ENCODE peak calls at places on chromosomes 5 and 9, in five cellular contexts. One of them, this sample, is unnamed.

GRCh38 chr9:751137-752051 is 90.1 kb upstream of the DMRT1 start:
- DNase-seq in head of caudate nucleus: peak
- DNase-seq in LoVo: no peak
- DNase-seq in Caco-2: peak
- DNase-seq in DMS153: no peak
- DNase-seq in this sample: no peak

GRCh38 chr9:92638621-92639101 is 31.3 kb downstream of the IPPK start:
- DNase-seq in head of caudate nucleus: peak
- DNase-seq in LoVo: no peak
- DNase-seq in Caco-2: no peak
- DNase-seq in DMS153: no peak
- DNase-seq in this sample: no peak

GRCh38 chr9:124791106-124791505 is 14.2 kb downstream of the OLFML2A start:
- DNase-seq in head of caudate nucleus: no peak
- DNase-seq in LoVo: no peak
- DNase-seq in Caco-2: no peak
- DNase-seq in DMS153: no peak
- DNase-seq in this sample: no peak

GRCh38 chr9:133569891-133570651 is 35.6 kb downstream of the ADAMTSL2 start:
- DNase-seq in head of caudate nucleus: no peak
- DNase-seq in LoVo: no peak
- DNase-seq in Caco-2: peak
- DNase-seq in DMS153: no peak
- DNase-seq in this sample: no peak

GRCh38 chr5:139709587-139710369 is 61.6 kb downstream of the CXXC5 start:
- DNase-seq in head of caudate nucleus: peak
- DNase-seq in LoVo: no peak
- DNase-seq in Caco-2: peak
- DNase-seq in DMS153: no peak
- DNase-seq in this sample: no peak

GRCh38 chr9:117796681-117797080 is 92.5 kb downstream of the TLR4 start:
- DNase-seq in head of caudate nucleus: no peak
- DNase-seq in LoVo: no peak
- DNase-seq in Caco-2: no peak
- DNase-seq in DMS153: no peak
- DNase-seq in this sample: no peak

GRCh38 chr9:138050472-138051330 is 173.1 kb downstream of the CACNA1B start:
- DNase-seq in head of caudate nucleus: peak
- DNase-seq in LoVo: no peak
- DNase-seq in Caco-2: no peak
- DNase-seq in DMS153: no peak
- DNase-seq in this sample: no peak

GRCh38 chr5:174624754-174625506 is 99.5 kb upstream of the MSX2 start:
- DNase-seq in head of caudate nucleus: no peak
- DNase-seq in LoVo: no peak
- DNase-seq in Caco-2: peak
- DNase-seq in DMS153: no peak
- DNase-seq in this sample: peak

GRCh38 chr5:73205309-73205708 is 32.3 kb downstream of the TMEM174 start:
- DNase-seq in head of caudate nucleus: no peak
- DNase-seq in LoVo: no peak
- DNase-seq in Caco-2: no peak
- DNase-seq in DMS153: peak
- DNase-seq in this sample: no peak

GRCh38 chr9:76756273-76756650 is 8.0 kb upstream of the PCA3 start:
- DNase-seq in head of caudate nucleus: peak
- DNase-seq in LoVo: no peak
- DNase-seq in Caco-2: peak
- DNase-seq in DMS153: peak
- DNase-seq in this sample: peak

GRCh38 chr5:55226934-55227737 is at the start of gene MCIDAS:
- DNase-seq in head of caudate nucleus: peak
- DNase-seq in LoVo: peak
- DNase-seq in Caco-2: peak
- DNase-seq in DMS153: peak
- DNase-seq in this sample: peak

GRCh38 chr5:160938532-160938931 is 86.5 kb upstream of the ATP10B start:
- DNase-seq in head of caudate nucleus: peak
- DNase-seq in LoVo: no peak
- DNase-seq in Caco-2: no peak
- DNase-seq in DMS153: peak
- DNase-seq in this sample: no peak

GRCh38 chr5:146302428-146302827 is 36.2 kb upstream of the POU4F3 start:
- DNase-seq in head of caudate nucleus: no peak
- DNase-seq in LoVo: no peak
- DNase-seq in Caco-2: no peak
- DNase-seq in DMS153: no peak
- DNase-seq in this sample: no peak

GRCh38 chr9:124946167-124946566 is 5.3 kb upstream of the GOLGA1 start:
- DNase-seq in head of caudate nucleus: no peak
- DNase-seq in LoVo: no peak
- DNase-seq in Caco-2: no peak
- DNase-seq in DMS153: no peak
- DNase-seq in this sample: no peak

GRCh38 chr5:155919125-155919524 is 407.8 kb upstream of the SGCD start:
- DNase-seq in head of caudate nucleus: no peak
- DNase-seq in LoVo: no peak
- DNase-seq in Caco-2: no peak
- DNase-seq in DMS153: no peak
- DNase-seq in this sample: no peak

GRCh38 chr5:38830521-38831051 is 15.2 kb upstream of the OSMR start:
- DNase-seq in head of caudate nucleus: no peak
- DNase-seq in LoVo: no peak
- DNase-seq in Caco-2: no peak
- DNase-seq in DMS153: no peak
- DNase-seq in this sample: peak